ENCODE peak calls at places on chromosomes 7 and 10, in six cellular contexts. One of them, this sample, is unnamed.

GRCh38 chr10:104258209-104258608 is 3.5 kb downstream of the GSTO1 start:
- DNase-seq in kidney epithelial cell: no peak
- DNase-seq in stomach: no peak
- DNase-seq in suprapubic skin: no peak
- DNase-seq in PC-3: no peak
- DNase-seq in cardiac fibroblast: no peak
- DNase-seq in this sample: no peak

GRCh38 chr7:657565-658119 is 68.9 kb upstream of the DNAAF5 start:
- DNase-seq in kidney epithelial cell: no peak
- DNase-seq in stomach: no peak
- DNase-seq in suprapubic skin: no peak
- DNase-seq in PC-3: no peak
- DNase-seq in cardiac fibroblast: peak
- DNase-seq in this sample: no peak

GRCh38 chr7:112723416-112723815 is 66.8 kb downstream of the TMEM168 start:
- DNase-seq in kidney epithelial cell: peak
- DNase-seq in stomach: no peak
- DNase-seq in suprapubic skin: no peak
- DNase-seq in PC-3: peak
- DNase-seq in cardiac fibroblast: peak
- DNase-seq in this sample: no peak

GRCh38 chr7:4684826-4685225 is 2.7 kb downstream of the FOXK1 start:
- DNase-seq in kidney epithelial cell: no peak
- DNase-seq in stomach: no peak
- DNase-seq in suprapubic skin: no peak
- DNase-seq in PC-3: no peak
- DNase-seq in cardiac fibroblast: no peak
- DNase-seq in this sample: no peak

GRCh38 chr7:121456785-121457359 is 60.8 kb upstream of the FAM3C start:
- DNase-seq in kidney epithelial cell: no peak
- DNase-seq in stomach: no peak
- DNase-seq in suprapubic skin: no peak
- DNase-seq in PC-3: no peak
- DNase-seq in cardiac fibroblast: no peak
- DNase-seq in this sample: no peak

GRCh38 chr7:87212478-87212877 is 7.1 kb downstream of the TMEM243 start:
- DNase-seq in kidney epithelial cell: no peak
- DNase-seq in stomach: no peak
- DNase-seq in suprapubic skin: no peak
- DNase-seq in PC-3: no peak
- DNase-seq in cardiac fibroblast: no peak
- DNase-seq in this sample: no peak

GRCh38 chr10:92965314-92965713 is 95.3 kb upstream of the CYP26C1 start:
- DNase-seq in kidney epithelial cell: peak
- DNase-seq in stomach: no peak
- DNase-seq in suprapubic skin: no peak
- DNase-seq in PC-3: peak
- DNase-seq in cardiac fibroblast: peak
- DNase-seq in this sample: peak

GRCh38 chr10:84668186-84668763 is 339.9 kb downstream of the CCSER2 start:
- DNase-seq in kidney epithelial cell: no peak
- DNase-seq in stomach: no peak
- DNase-seq in suprapubic skin: no peak
- DNase-seq in PC-3: no peak
- DNase-seq in cardiac fibroblast: no peak
- DNase-seq in this sample: peak

GRCh38 chr7:111438369-111439289 is 123.7 kb downstream of the IMMP2L start:
- DNase-seq in kidney epithelial cell: peak
- DNase-seq in stomach: no peak
- DNase-seq in suprapubic skin: no peak
- DNase-seq in PC-3: peak
- DNase-seq in cardiac fibroblast: peak
- DNase-seq in this sample: no peak

GRCh38 chr7:105346593-105347322 is 42.0 kb downstream of the SRPK2 start:
- DNase-seq in kidney epithelial cell: no peak
- DNase-seq in stomach: no peak
- DNase-seq in suprapubic skin: no peak
- DNase-seq in PC-3: no peak
- DNase-seq in cardiac fibroblast: no peak
- DNase-seq in this sample: no peak

GRCh38 chr7:102874166-102874829 is 38.5 kb upstream of the LRRC17 start:
- DNase-seq in kidney epithelial cell: peak
- DNase-seq in stomach: no peak
- DNase-seq in suprapubic skin: no peak
- DNase-seq in PC-3: peak
- DNase-seq in cardiac fibroblast: peak
- DNase-seq in this sample: no peak

GRCh38 chr7:157881062-157881771 is 544.4 kb downstream of the DNAJB6 start:
- DNase-seq in kidney epithelial cell: no peak
- DNase-seq in stomach: no peak
- DNase-seq in suprapubic skin: no peak
- DNase-seq in PC-3: no peak
- DNase-seq in cardiac fibroblast: no peak
- DNase-seq in this sample: no peak

GRCh38 chr10:28492093-28492492 is 40.8 kb upstream of the WAC start:
- DNase-seq in kidney epithelial cell: no peak
- DNase-seq in stomach: no peak
- DNase-seq in suprapubic skin: no peak
- DNase-seq in PC-3: no peak
- DNase-seq in cardiac fibroblast: peak
- DNase-seq in this sample: no peak

GRCh38 chr10:119209050-119209735 is 1.8 kb downstream of the GRK5 start:
- DNase-seq in kidney epithelial cell: no peak
- DNase-seq in stomach: peak
- DNase-seq in suprapubic skin: peak
- DNase-seq in PC-3: peak
- DNase-seq in cardiac fibroblast: peak
- DNase-seq in this sample: no peak

GRCh38 chr7:155269766-155270585 is 27.7 kb upstream of the INSIG1 start:
- DNase-seq in kidney epithelial cell: no peak
- DNase-seq in stomach: no peak
- DNase-seq in suprapubic skin: no peak
- DNase-seq in PC-3: no peak
- DNase-seq in cardiac fibroblast: peak
- DNase-seq in this sample: no peak

GRCh38 chr7:151008511-151009323 is 15.6 kb downstream of the ATG9B start:
- DNase-seq in kidney epithelial cell: no peak
- DNase-seq in stomach: no peak
- DNase-seq in suprapubic skin: no peak
- DNase-seq in PC-3: no peak
- DNase-seq in cardiac fibroblast: peak
- DNase-seq in this sample: no peak

GRCh38 chr7:2709553-2710165 is 21.7 kb downstream of the AMZ1 start:
- DNase-seq in kidney epithelial cell: no peak
- DNase-seq in stomach: peak
- DNase-seq in suprapubic skin: no peak
- DNase-seq in PC-3: peak
- DNase-seq in cardiac fibroblast: peak
- DNase-seq in this sample: no peak

GRCh38 chr7:148400101-148400500 is 190.5 kb upstream of the C7orf33 start:
- DNase-seq in kidney epithelial cell: no peak
- DNase-seq in stomach: no peak
- DNase-seq in suprapubic skin: no peak
- DNase-seq in PC-3: no peak
- DNase-seq in cardiac fibroblast: no peak
- DNase-seq in this sample: no peak

GRCh38 chr7:86833360-86833759 is 189.7 kb downstream of the GRM3 start:
- DNase-seq in kidney epithelial cell: no peak
- DNase-seq in stomach: no peak
- DNase-seq in suprapubic skin: no peak
- DNase-seq in PC-3: no peak
- DNase-seq in cardiac fibroblast: no peak
- DNase-seq in this sample: no peak

GRCh38 chr10:104325436-104326430 is 12.5 kb downstream of the ITPRIP start:
- DNase-seq in kidney epithelial cell: no peak
- DNase-seq in stomach: no peak
- DNase-seq in suprapubic skin: no peak
- DNase-seq in PC-3: no peak
- DNase-seq in cardiac fibroblast: peak
- DNase-seq in this sample: no peak

GRCh38 chr7:18505870-18506460 is 10.4 kb downstream of the HDAC9 start:
- DNase-seq in kidney epithelial cell: no peak
- DNase-seq in stomach: no peak
- DNase-seq in suprapubic skin: no peak
- DNase-seq in PC-3: no peak
- DNase-seq in cardiac fibroblast: peak
- DNase-seq in this sample: no peak

GRCh38 chr7:47956220-47956619 is 8.0 kb upstream of the PKD1L1 start:
- DNase-seq in kidney epithelial cell: no peak
- DNase-seq in stomach: no peak
- DNase-seq in suprapubic skin: no peak
- DNase-seq in PC-3: no peak
- DNase-seq in cardiac fibroblast: no peak
- DNase-seq in this sample: no peak

GRCh38 chr7:46932656-46933424 is 649.1 kb downstream of the TNS3 start:
- DNase-seq in kidney epithelial cell: no peak
- DNase-seq in stomach: no peak
- DNase-seq in suprapubic skin: peak
- DNase-seq in PC-3: peak
- DNase-seq in cardiac fibroblast: peak
- DNase-seq in this sample: peak

GRCh38 chr7:148398844-148399365 is 191.7 kb upstream of the C7orf33 start:
- DNase-seq in kidney epithelial cell: no peak
- DNase-seq in stomach: no peak
- DNase-seq in suprapubic skin: no peak
- DNase-seq in PC-3: peak
- DNase-seq in cardiac fibroblast: no peak
- DNase-seq in this sample: no peak

GRCh38 chr10:104321716-104322415 is 16.4 kb downstream of the ITPRIP start:
- DNase-seq in kidney epithelial cell: no peak
- DNase-seq in stomach: no peak
- DNase-seq in suprapubic skin: peak
- DNase-seq in PC-3: no peak
- DNase-seq in cardiac fibroblast: peak
- DNase-seq in this sample: no peak

GRCh38 chr7:54860003-54860775 is 101.2 kb upstream of the SEC61G start:
- DNase-seq in kidney epithelial cell: no peak
- DNase-seq in stomach: no peak
- DNase-seq in suprapubic skin: no peak
- DNase-seq in PC-3: no peak
- DNase-seq in cardiac fibroblast: peak
- DNase-seq in this sample: no peak

GRCh38 chr10:79306644-79307220 is 40.5 kb upstream of the PPIF start:
- DNase-seq in kidney epithelial cell: no peak
- DNase-seq in stomach: no peak
- DNase-seq in suprapubic skin: no peak
- DNase-seq in PC-3: no peak
- DNase-seq in cardiac fibroblast: no peak
- DNase-seq in this sample: no peak

GRCh38 chr7:93558705-93559614 is 15.6 kb downstream of the CALCR start:
- DNase-seq in kidney epithelial cell: no peak
- DNase-seq in stomach: no peak
- DNase-seq in suprapubic skin: no peak
- DNase-seq in PC-3: no peak
- DNase-seq in cardiac fibroblast: peak
- DNase-seq in this sample: no peak

GRCh38 chr10:51765284-51765971 is 66.0 kb upstream of the CSTF2T start:
- DNase-seq in kidney epithelial cell: no peak
- DNase-seq in stomach: no peak
- DNase-seq in suprapubic skin: no peak
- DNase-seq in PC-3: no peak
- DNase-seq in cardiac fibroblast: no peak
- DNase-seq in this sample: no peak

GRCh38 chr10:51760864-51761263 is 61.5 kb upstream of the CSTF2T start:
- DNase-seq in kidney epithelial cell: no peak
- DNase-seq in stomach: no peak
- DNase-seq in suprapubic skin: no peak
- DNase-seq in PC-3: no peak
- DNase-seq in cardiac fibroblast: no peak
- DNase-seq in this sample: no peak

GRCh38 chr10:51759896-51760534 is 60.6 kb upstream of the CSTF2T start:
- DNase-seq in kidney epithelial cell: no peak
- DNase-seq in stomach: no peak
- DNase-seq in suprapubic skin: no peak
- DNase-seq in PC-3: no peak
- DNase-seq in cardiac fibroblast: no peak
- DNase-seq in this sample: no peak

GRCh38 chr10:51766423-51767145 is 67.2 kb upstream of the CSTF2T start:
- DNase-seq in kidney epithelial cell: no peak
- DNase-seq in stomach: no peak
- DNase-seq in suprapubic skin: no peak
- DNase-seq in PC-3: no peak
- DNase-seq in cardiac fibroblast: no peak
- DNase-seq in this sample: no peak

GRCh38 chr10:51763746-51764145 is 64.4 kb upstream of the CSTF2T start:
- DNase-seq in kidney epithelial cell: no peak
- DNase-seq in stomach: no peak
- DNase-seq in suprapubic skin: no peak
- DNase-seq in PC-3: no peak
- DNase-seq in cardiac fibroblast: no peak
- DNase-seq in this sample: no peak
- H3K4me3 ChIP-seq in kidney epithelial cell: no peak
- H3K4me3 ChIP-seq in stomach: no peak
- H3K4me3 ChIP-seq in suprapubic skin: no peak
- H3K4me3 ChIP-seq in PC-3: no peak
- H3K4me3 ChIP-seq in cardiac fibroblast: no peak
- H3K4me3 ChIP-seq in this sample: no peak

DNA sequence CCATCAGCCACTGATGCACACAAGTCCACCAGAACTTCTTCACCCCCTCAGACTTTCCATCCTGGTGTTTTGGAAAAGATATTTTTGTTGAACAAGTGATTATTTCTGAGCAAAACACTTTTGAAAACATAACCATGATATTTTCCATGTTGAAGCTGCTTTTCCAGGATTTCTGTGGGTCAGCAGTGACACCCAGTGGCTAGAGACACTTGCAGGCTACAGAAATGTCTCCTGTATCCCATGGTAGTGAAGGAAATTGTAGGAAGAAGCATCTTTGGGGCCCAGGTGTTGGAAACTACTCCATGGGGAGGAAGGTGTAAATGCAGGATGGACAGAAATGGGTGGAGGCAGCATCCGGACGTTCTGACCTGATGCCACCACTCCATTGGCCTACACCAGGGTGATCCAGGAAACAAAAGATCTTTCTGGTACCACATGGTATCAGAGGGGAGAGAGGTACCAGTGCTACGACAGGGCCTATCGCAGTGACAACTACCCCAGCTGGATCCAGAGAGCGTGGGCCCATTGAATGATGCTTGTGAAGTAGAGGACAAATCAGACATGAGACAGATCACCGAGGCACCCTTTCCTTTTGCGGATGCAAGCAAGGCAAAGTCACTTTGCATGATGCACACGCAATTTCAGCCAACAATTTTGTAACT is 111.7 kb upstream of the COBL start:
- DNase-seq in kidney epithelial cell: no peak
- DNase-seq in stomach: no peak
- DNase-seq in suprapubic skin: no peak
- DNase-seq in PC-3: peak
- DNase-seq in cardiac fibroblast: peak
- DNase-seq in this sample: peak
- TF ChIP-seq CTCF in kidney epithelial cell: peak
- TF ChIP-seq CTCF in stomach: no peak
- TF ChIP-seq CTCF in suprapubic skin: no peak
- TF ChIP-seq CTCF in PC-3: peak
- TF ChIP-seq CTCF in cardiac fibroblast: no peak
- TF ChIP-seq CTCF in this sample: peak

GRCh38 chr7:33055147-33055546 is 7.4 kb downstream of the NT5C3A start:
- DNase-seq in kidney epithelial cell: no peak
- DNase-seq in stomach: no peak
- DNase-seq in suprapubic skin: no peak
- DNase-seq in PC-3: no peak
- DNase-seq in cardiac fibroblast: no peak
- DNase-seq in this sample: no peak
- H3K4me3 ChIP-seq in kidney epithelial cell: no peak
- H3K4me3 ChIP-seq in stomach: no peak
- H3K4me3 ChIP-seq in suprapubic skin: no peak
- H3K4me3 ChIP-seq in PC-3: no peak
- H3K4me3 ChIP-seq in cardiac fibroblast: no peak
- H3K4me3 ChIP-seq in this sample: no peak

GRCh38 chr7:67618569-67619543 is 622.2 kb downstream of the TYW1 start:
- DNase-seq in kidney epithelial cell: no peak
- DNase-seq in stomach: no peak
- DNase-seq in suprapubic skin: no peak
- DNase-seq in PC-3: no peak
- DNase-seq in cardiac fibroblast: no peak
- DNase-seq in this sample: no peak
- TF ChIP-seq CTCF in kidney epithelial cell: peak
- TF ChIP-seq CTCF in stomach: no peak
- TF ChIP-seq CTCF in suprapubic skin: no peak
- TF ChIP-seq CTCF in PC-3: no peak
- TF ChIP-seq CTCF in cardiac fibroblast: no peak
- TF ChIP-seq CTCF in this sample: peak

This sample was measured in LNCaP clone FGC.